ENCODE peak calls at places on chromosomes 12 and 14, in five cellular contexts. B is A549, V is uterus, N is ovary, U is psoas muscle. R is an unnamed sample. For H3K4me1, the result is how much of the 10 kb centered on the place peaks cover.

GRCh38 chr14:53894456-53894855 is 62.2 kb downstream of the BMP4 start:
- DNase-seq in U (no peak), B (no peak), V (no peak), N (no peak), R (no peak)

GRCh38 chr12:130715996-130716917 is at the start of gene RIMBP2:
- DNase-seq in U (no peak), N (no peak), V (peak), B (peak), R (no peak)

GRCh38 chr12:50676761-50677160 is 87.1 kb upstream of the ATF1 start:
- DNase-seq in B (no peak), N (no peak), U (no peak), V (no peak), R (no peak)

GRCh38 chr14:90658541-90658967 is 157.7 kb downstream of the TTC7B start:
- DNase-seq in N (no peak), V (no peak), B (no peak), U (no peak), R (no peak)

GRCh38 chr12:21828779-21829178 is 54.3 kb upstream of the KCNJ8 start:
- DNase-seq in U (no peak), B (no peak), N (peak), V (peak), R (no peak)

GRCh38 chr14:100114109-100114765 is 45.2 kb downstream of the DEGS2 start:
- DNase-seq in U (peak), B (no peak), N (no peak), V (no peak), R (no peak)

GRCh38 chr14:91897121-91897701 is 29.9 kb upstream of the TC2N start:
- DNase-seq in B (peak), V (peak), U (peak), N (no peak), R (no peak)

GRCh38 chr14:89369656-89370055 is 47.4 kb downstream of the FOXN3 start:
- DNase-seq in V (no peak), U (no peak), N (no peak), B (no peak), R (no peak)

GRCh38 chr12:68416826-68417225 is 84.7 kb upstream of the MDM1 start:
- DNase-seq in V (no peak), U (no peak), N (no peak), B (no peak), R (no peak)

GRCh38 chr12:89762498-89763170 is 54.0 kb upstream of the ATP2B1 start:
- DNase-seq in U (no peak), V (no peak), N (no peak), B (no peak), R (no peak)

GRCh38 chr12:94271351-94271750 is 123.0 kb downstream of the PLXNC1 start:
- DNase-seq in B (no peak), V (no peak), N (no peak), U (no peak), R (no peak)

GRCh38 chr14:71764701-71765347 is 167.4 kb upstream of the RGS6 start:
- DNase-seq in U (no peak), N (no peak), B (no peak), V (no peak), R (no peak)

GRCh38 chr14:93010118-93010475 is 87.1 kb downstream of the CHGA start:
- DNase-seq in B (no peak), N (no peak), V (no peak), U (no peak), R (no peak)

GRCh38 chr14:93007225-93007997 is 84.5 kb downstream of the CHGA start:
- DNase-seq in U (peak), V (no peak), B (peak), N (no peak), R (no peak)

GRCh38 chr14:93008381-93008780 is 85.4 kb downstream of the CHGA start:
- DNase-seq in U (peak), B (no peak), N (no peak), V (peak), R (no peak)

GRCh38 chr14:93010543-93011541 is 87.9 kb downstream of the CHGA start:
- DNase-seq in V (no peak), U (no peak), B (no peak), N (no peak), R (no peak)

DNA sequence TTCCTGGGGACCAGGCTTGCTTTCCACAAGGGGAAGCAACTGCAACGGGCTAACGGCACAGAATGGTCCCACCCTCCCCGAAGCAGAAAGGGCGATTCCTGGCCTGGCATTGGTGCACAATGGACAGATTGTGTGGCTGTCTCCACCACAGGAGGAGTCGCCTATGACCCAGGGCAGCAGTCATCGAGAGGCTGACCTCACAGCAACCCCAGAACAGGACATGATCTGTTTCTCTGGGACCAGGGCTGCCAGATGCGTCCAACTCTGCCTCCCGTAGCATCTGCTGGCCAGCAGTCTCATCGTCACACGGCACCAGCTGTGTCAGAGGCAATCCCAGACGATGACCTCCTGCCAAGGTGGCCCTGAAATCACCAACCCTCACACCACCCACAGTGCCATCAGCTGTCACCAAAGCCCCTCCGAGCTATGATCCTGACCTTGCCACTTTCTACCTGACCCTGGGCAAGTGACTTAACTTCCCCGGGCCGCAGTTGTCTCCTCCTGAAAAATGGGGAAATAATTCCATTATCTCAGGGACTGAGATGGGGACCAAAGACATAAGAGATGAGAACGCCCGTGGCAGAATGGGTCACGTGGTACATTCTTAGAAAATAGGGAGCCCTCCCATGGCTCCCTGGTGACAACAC is 86.6 kb downstream of the CHGA start:
- DNase-seq in B (no peak), V (no peak), N (no peak), U (peak), R (no peak)
- H3K27ac ChIP-seq in B (no peak), V (peak), N (no peak), U (no peak), R (peak)

DNA sequence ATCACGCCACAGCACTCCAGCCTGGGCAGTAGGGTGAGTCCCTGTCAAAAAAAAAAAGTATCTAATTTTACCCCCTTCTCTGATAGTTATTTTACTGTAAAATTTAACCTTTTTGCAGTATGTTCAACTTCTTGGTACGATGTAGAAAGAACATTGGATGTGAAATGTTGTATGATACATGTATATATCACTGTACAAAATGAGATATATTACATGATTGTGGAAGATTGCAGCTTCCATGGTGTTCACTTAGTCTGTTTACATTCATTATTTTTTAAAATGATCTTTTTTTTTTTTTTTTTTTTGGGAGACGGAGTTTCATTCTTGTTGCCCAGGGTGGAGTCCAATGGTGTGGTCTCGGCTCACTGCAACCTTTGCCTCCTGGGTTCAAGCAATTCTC is 9.0 kb downstream of the SP1 start:
- DNase-seq in B (no peak), V (no peak), N (no peak), U (no peak), R (no peak)
- TF ChIP-seq CTCF in B (no peak), V (no peak), N (no peak), U (no peak), R (no peak)

GRCh38 chr12:128811806-128812205 is 12.0 kb downstream of the SLC15A4 start:
- DNase-seq in B (no peak), U (no peak), V (no peak), N (no peak), R (no peak)
- H3K4me1 ChIP-seq in B (under half), U (half or more), V (under half), N (under half), R (under half)

GRCh38 chr14:94575730-94576585 is 5.3 kb upstream of the SERPINA5 start:
- DNase-seq in B (no peak), N (peak), U (no peak), V (no peak), R (no peak)
- H3K27ac ChIP-seq in B (no peak), N (no peak), U (no peak), V (no peak), R (no peak)

GRCh38 chr12:125038976-125039625 is 26.1 kb upstream of the AACS start:
- DNase-seq in N (no peak), U (no peak), V (no peak), B (no peak), R (no peak)
- TF ChIP-seq CTCF in N (no peak), U (no peak), V (no peak), B (no peak), R (no peak)

GRCh38 chr14:24137529-24138395 is 1.8 kb downstream of the PSME1 start:
- DNase-seq in U (no peak), V (no peak), N (no peak), B (no peak), R (no peak)
- H3K4me1 ChIP-seq in U (half or more), V (under half), N (under half), B (under half), R (under half)